ENCODE peak calls at places on chromosomes 13 and 19, in ten cellular contexts. One of them, this sample, is unnamed.

GRCh38 chr19:36120092-36120983 is 5.1 kb downstream of the TBCB start:
- DNase-seq in AG04449: no peak
- DNase-seq in AG09319: no peak
- DNase-seq in SJCRH30: no peak
- DNase-seq in fibroblast of the aortic adventitia: no peak
- DNase-seq in activated CD4-positive, CD25-positive, alpha-beta regulatory T cell: no peak
- DNase-seq in stimulated activated CD4-positive, alpha-beta T cell treated with anti-CD3 and anti-CD28 coated beads, Interleukin-4, amount 100 ng/mL, for 24 hours: no peak
- DNase-seq in IMR-90: no peak
- DNase-seq in CD4-positive, CD25-positive, alpha-beta regulatory T cell: no peak
- DNase-seq in NCI-H2081 treated with DMSO at 0.1 percent for 48 hours: no peak
- DNase-seq in this sample: no peak

GRCh38 chr13:101202590-101202989 is 213.7 kb downstream of the NALCN start:
- DNase-seq in AG04449: no peak
- DNase-seq in AG09319: no peak
- DNase-seq in SJCRH30: no peak
- DNase-seq in fibroblast of the aortic adventitia: no peak
- DNase-seq in activated CD4-positive, CD25-positive, alpha-beta regulatory T cell: no peak
- DNase-seq in stimulated activated CD4-positive, alpha-beta T cell treated with anti-CD3 and anti-CD28 coated beads, Interleukin-4, amount 100 ng/mL, for 24 hours: no peak
- DNase-seq in IMR-90: no peak
- DNase-seq in CD4-positive, CD25-positive, alpha-beta regulatory T cell: no peak
- DNase-seq in NCI-H2081 treated with DMSO at 0.1 percent for 48 hours: no peak
- DNase-seq in this sample: no peak

GRCh38 chr13:87669379-87669978 is 1.7 kb upstream of the SLITRK5 start:
- DNase-seq in AG04449: no peak
- DNase-seq in AG09319: no peak
- DNase-seq in SJCRH30: peak
- DNase-seq in fibroblast of the aortic adventitia: peak
- DNase-seq in activated CD4-positive, CD25-positive, alpha-beta regulatory T cell: no peak
- DNase-seq in stimulated activated CD4-positive, alpha-beta T cell treated with anti-CD3 and anti-CD28 coated beads, Interleukin-4, amount 100 ng/mL, for 24 hours: no peak
- DNase-seq in IMR-90: peak
- DNase-seq in CD4-positive, CD25-positive, alpha-beta regulatory T cell: no peak
- DNase-seq in NCI-H2081 treated with DMSO at 0.1 percent for 48 hours: peak
- DNase-seq in this sample: no peak

GRCh38 chr13:41649659-41650058 is 192.3 kb downstream of the RGCC start:
- DNase-seq in AG04449: no peak
- DNase-seq in AG09319: no peak
- DNase-seq in SJCRH30: peak
- DNase-seq in fibroblast of the aortic adventitia: peak
- DNase-seq in activated CD4-positive, CD25-positive, alpha-beta regulatory T cell: no peak
- DNase-seq in stimulated activated CD4-positive, alpha-beta T cell treated with anti-CD3 and anti-CD28 coated beads, Interleukin-4, amount 100 ng/mL, for 24 hours: no peak
- DNase-seq in IMR-90: peak
- DNase-seq in CD4-positive, CD25-positive, alpha-beta regulatory T cell: no peak
- DNase-seq in NCI-H2081 treated with DMSO at 0.1 percent for 48 hours: no peak
- DNase-seq in this sample: no peak

GRCh38 chr19:24054044-24054935 is 32.7 kb upstream of the ZNF254 start:
- DNase-seq in AG04449: peak
- DNase-seq in AG09319: peak
- DNase-seq in SJCRH30: no peak
- DNase-seq in fibroblast of the aortic adventitia: peak
- DNase-seq in activated CD4-positive, CD25-positive, alpha-beta regulatory T cell: no peak
- DNase-seq in stimulated activated CD4-positive, alpha-beta T cell treated with anti-CD3 and anti-CD28 coated beads, Interleukin-4, amount 100 ng/mL, for 24 hours: peak
- DNase-seq in IMR-90: peak
- DNase-seq in CD4-positive, CD25-positive, alpha-beta regulatory T cell: no peak
- DNase-seq in NCI-H2081 treated with DMSO at 0.1 percent for 48 hours: no peak
- DNase-seq in this sample: no peak

GRCh38 chr13:50677687-50678463 is 165.6 kb downstream of the DLEU7 start:
- DNase-seq in AG04449: no peak
- DNase-seq in AG09319: no peak
- DNase-seq in SJCRH30: no peak
- DNase-seq in fibroblast of the aortic adventitia: peak
- DNase-seq in activated CD4-positive, CD25-positive, alpha-beta regulatory T cell: no peak
- DNase-seq in stimulated activated CD4-positive, alpha-beta T cell treated with anti-CD3 and anti-CD28 coated beads, Interleukin-4, amount 100 ng/mL, for 24 hours: no peak
- DNase-seq in IMR-90: peak
- DNase-seq in CD4-positive, CD25-positive, alpha-beta regulatory T cell: no peak
- DNase-seq in NCI-H2081 treated with DMSO at 0.1 percent for 48 hours: no peak
- DNase-seq in this sample: no peak

GRCh38 chr19:3175761-3176714 is 2.5 kb upstream of the S1PR4 start:
- DNase-seq in AG04449: peak
- DNase-seq in AG09319: peak
- DNase-seq in SJCRH30: no peak
- DNase-seq in fibroblast of the aortic adventitia: peak
- DNase-seq in activated CD4-positive, CD25-positive, alpha-beta regulatory T cell: no peak
- DNase-seq in stimulated activated CD4-positive, alpha-beta T cell treated with anti-CD3 and anti-CD28 coated beads, Interleukin-4, amount 100 ng/mL, for 24 hours: no peak
- DNase-seq in IMR-90: peak
- DNase-seq in CD4-positive, CD25-positive, alpha-beta regulatory T cell: no peak
- DNase-seq in NCI-H2081 treated with DMSO at 0.1 percent for 48 hours: no peak
- DNase-seq in this sample: peak

GRCh38 chr13:42735011-42735410 is 46.4 kb upstream of the FAM216B start:
- DNase-seq in AG04449: no peak
- DNase-seq in AG09319: no peak
- DNase-seq in SJCRH30: no peak
- DNase-seq in fibroblast of the aortic adventitia: no peak
- DNase-seq in activated CD4-positive, CD25-positive, alpha-beta regulatory T cell: no peak
- DNase-seq in stimulated activated CD4-positive, alpha-beta T cell treated with anti-CD3 and anti-CD28 coated beads, Interleukin-4, amount 100 ng/mL, for 24 hours: no peak
- DNase-seq in IMR-90: peak
- DNase-seq in CD4-positive, CD25-positive, alpha-beta regulatory T cell: no peak
- DNase-seq in NCI-H2081 treated with DMSO at 0.1 percent for 48 hours: no peak
- DNase-seq in this sample: no peak

GRCh38 chr19:47369923-47370625 is 21.0 kb downstream of the DHX34 start:
- DNase-seq in AG04449: peak
- DNase-seq in AG09319: no peak
- DNase-seq in SJCRH30: peak
- DNase-seq in fibroblast of the aortic adventitia: peak
- DNase-seq in activated CD4-positive, CD25-positive, alpha-beta regulatory T cell: no peak
- DNase-seq in stimulated activated CD4-positive, alpha-beta T cell treated with anti-CD3 and anti-CD28 coated beads, Interleukin-4, amount 100 ng/mL, for 24 hours: no peak
- DNase-seq in IMR-90: peak
- DNase-seq in CD4-positive, CD25-positive, alpha-beta regulatory T cell: no peak
- DNase-seq in NCI-H2081 treated with DMSO at 0.1 percent for 48 hours: no peak
- DNase-seq in this sample: no peak

GRCh38 chr19:41699231-41699967 is 9.0 kb upstream of the CEACAM5 start:
- DNase-seq in AG04449: no peak
- DNase-seq in AG09319: no peak
- DNase-seq in SJCRH30: no peak
- DNase-seq in fibroblast of the aortic adventitia: no peak
- DNase-seq in activated CD4-positive, CD25-positive, alpha-beta regulatory T cell: no peak
- DNase-seq in stimulated activated CD4-positive, alpha-beta T cell treated with anti-CD3 and anti-CD28 coated beads, Interleukin-4, amount 100 ng/mL, for 24 hours: no peak
- DNase-seq in IMR-90: no peak
- DNase-seq in CD4-positive, CD25-positive, alpha-beta regulatory T cell: no peak
- DNase-seq in NCI-H2081 treated with DMSO at 0.1 percent for 48 hours: no peak
- DNase-seq in this sample: no peak

GRCh38 chr19:16115309-16116039 is 3.8 kb downstream of the RAB8A start:
- DNase-seq in AG04449: no peak
- DNase-seq in AG09319: no peak
- DNase-seq in SJCRH30: no peak
- DNase-seq in fibroblast of the aortic adventitia: no peak
- DNase-seq in activated CD4-positive, CD25-positive, alpha-beta regulatory T cell: no peak
- DNase-seq in stimulated activated CD4-positive, alpha-beta T cell treated with anti-CD3 and anti-CD28 coated beads, Interleukin-4, amount 100 ng/mL, for 24 hours: no peak
- DNase-seq in IMR-90: no peak
- DNase-seq in CD4-positive, CD25-positive, alpha-beta regulatory T cell: no peak
- DNase-seq in NCI-H2081 treated with DMSO at 0.1 percent for 48 hours: no peak
- DNase-seq in this sample: no peak

GRCh38 chr19:35146746-35147466 is 3.9 kb downstream of the FXYD7 start:
- DNase-seq in AG04449: no peak
- DNase-seq in AG09319: no peak
- DNase-seq in SJCRH30: no peak
- DNase-seq in fibroblast of the aortic adventitia: no peak
- DNase-seq in activated CD4-positive, CD25-positive, alpha-beta regulatory T cell: no peak
- DNase-seq in stimulated activated CD4-positive, alpha-beta T cell treated with anti-CD3 and anti-CD28 coated beads, Interleukin-4, amount 100 ng/mL, for 24 hours: no peak
- DNase-seq in IMR-90: no peak
- DNase-seq in CD4-positive, CD25-positive, alpha-beta regulatory T cell: no peak
- DNase-seq in NCI-H2081 treated with DMSO at 0.1 percent for 48 hours: no peak
- DNase-seq in this sample: no peak

GRCh38 chr19:8155318-8155717 is 5.9 kb upstream of the FBN3 start:
- DNase-seq in AG04449: no peak
- DNase-seq in AG09319: no peak
- DNase-seq in SJCRH30: no peak
- DNase-seq in fibroblast of the aortic adventitia: no peak
- DNase-seq in activated CD4-positive, CD25-positive, alpha-beta regulatory T cell: no peak
- DNase-seq in stimulated activated CD4-positive, alpha-beta T cell treated with anti-CD3 and anti-CD28 coated beads, Interleukin-4, amount 100 ng/mL, for 24 hours: no peak
- DNase-seq in IMR-90: no peak
- DNase-seq in CD4-positive, CD25-positive, alpha-beta regulatory T cell: no peak
- DNase-seq in NCI-H2081 treated with DMSO at 0.1 percent for 48 hours: no peak
- DNase-seq in this sample: no peak

GRCh38 chr13:82356667-82357066 is 1525.6 kb downstream of the SLITRK1 start:
- DNase-seq in AG04449: no peak
- DNase-seq in AG09319: no peak
- DNase-seq in SJCRH30: no peak
- DNase-seq in fibroblast of the aortic adventitia: peak
- DNase-seq in activated CD4-positive, CD25-positive, alpha-beta regulatory T cell: no peak
- DNase-seq in stimulated activated CD4-positive, alpha-beta T cell treated with anti-CD3 and anti-CD28 coated beads, Interleukin-4, amount 100 ng/mL, for 24 hours: no peak
- DNase-seq in IMR-90: no peak
- DNase-seq in CD4-positive, CD25-positive, alpha-beta regulatory T cell: no peak
- DNase-seq in NCI-H2081 treated with DMSO at 0.1 percent for 48 hours: no peak
- DNase-seq in this sample: no peak

GRCh38 chr13:21759911-21760310 is 89.0 kb downstream of the FGF9 start:
- DNase-seq in AG04449: no peak
- DNase-seq in AG09319: no peak
- DNase-seq in SJCRH30: no peak
- DNase-seq in fibroblast of the aortic adventitia: no peak
- DNase-seq in activated CD4-positive, CD25-positive, alpha-beta regulatory T cell: no peak
- DNase-seq in stimulated activated CD4-positive, alpha-beta T cell treated with anti-CD3 and anti-CD28 coated beads, Interleukin-4, amount 100 ng/mL, for 24 hours: no peak
- DNase-seq in IMR-90: no peak
- DNase-seq in CD4-positive, CD25-positive, alpha-beta regulatory T cell: no peak
- DNase-seq in NCI-H2081 treated with DMSO at 0.1 percent for 48 hours: no peak
- DNase-seq in this sample: no peak

GRCh38 chr13:91145806-91146205 is 201.7 kb upstream of the MIR17HG start:
- DNase-seq in AG04449: no peak
- DNase-seq in AG09319: no peak
- DNase-seq in SJCRH30: peak
- DNase-seq in fibroblast of the aortic adventitia: no peak
- DNase-seq in activated CD4-positive, CD25-positive, alpha-beta regulatory T cell: no peak
- DNase-seq in stimulated activated CD4-positive, alpha-beta T cell treated with anti-CD3 and anti-CD28 coated beads, Interleukin-4, amount 100 ng/mL, for 24 hours: no peak
- DNase-seq in IMR-90: no peak
- DNase-seq in CD4-positive, CD25-positive, alpha-beta regulatory T cell: no peak
- DNase-seq in NCI-H2081 treated with DMSO at 0.1 percent for 48 hours: no peak
- DNase-seq in this sample: no peak

GRCh38 chr19:14479985-14480694 is 5.0 kb upstream of the PTGER1 start:
- DNase-seq in AG04449: no peak
- DNase-seq in AG09319: no peak
- DNase-seq in SJCRH30: peak
- DNase-seq in fibroblast of the aortic adventitia: no peak
- DNase-seq in activated CD4-positive, CD25-positive, alpha-beta regulatory T cell: peak
- DNase-seq in stimulated activated CD4-positive, alpha-beta T cell treated with anti-CD3 and anti-CD28 coated beads, Interleukin-4, amount 100 ng/mL, for 24 hours: peak
- DNase-seq in IMR-90: peak
- DNase-seq in CD4-positive, CD25-positive, alpha-beta regulatory T cell: peak
- DNase-seq in NCI-H2081 treated with DMSO at 0.1 percent for 48 hours: no peak
- DNase-seq in this sample: peak

GRCh38 chr19:13978721-13979191 is 26.4 kb downstream of the DCAF15 start:
- DNase-seq in AG04449: no peak
- DNase-seq in AG09319: no peak
- DNase-seq in SJCRH30: no peak
- DNase-seq in fibroblast of the aortic adventitia: no peak
- DNase-seq in activated CD4-positive, CD25-positive, alpha-beta regulatory T cell: no peak
- DNase-seq in stimulated activated CD4-positive, alpha-beta T cell treated with anti-CD3 and anti-CD28 coated beads, Interleukin-4, amount 100 ng/mL, for 24 hours: no peak
- DNase-seq in IMR-90: no peak
- DNase-seq in CD4-positive, CD25-positive, alpha-beta regulatory T cell: no peak
- DNase-seq in NCI-H2081 treated with DMSO at 0.1 percent for 48 hours: no peak
- DNase-seq in this sample: no peak

GRCh38 chr13:98773921-98774320 is 21.4 kb upstream of the SLC15A1 start:
- DNase-seq in AG04449: no peak
- DNase-seq in AG09319: no peak
- DNase-seq in SJCRH30: no peak
- DNase-seq in fibroblast of the aortic adventitia: no peak
- DNase-seq in activated CD4-positive, CD25-positive, alpha-beta regulatory T cell: no peak
- DNase-seq in stimulated activated CD4-positive, alpha-beta T cell treated with anti-CD3 and anti-CD28 coated beads, Interleukin-4, amount 100 ng/mL, for 24 hours: no peak
- DNase-seq in IMR-90: no peak
- DNase-seq in CD4-positive, CD25-positive, alpha-beta regulatory T cell: no peak
- DNase-seq in NCI-H2081 treated with DMSO at 0.1 percent for 48 hours: no peak
- DNase-seq in this sample: no peak

GRCh38 chr13:47258384-47258783 is 361.5 kb upstream of the HTR2A start:
- DNase-seq in AG04449: no peak
- DNase-seq in AG09319: no peak
- DNase-seq in SJCRH30: no peak
- DNase-seq in fibroblast of the aortic adventitia: no peak
- DNase-seq in activated CD4-positive, CD25-positive, alpha-beta regulatory T cell: no peak
- DNase-seq in stimulated activated CD4-positive, alpha-beta T cell treated with anti-CD3 and anti-CD28 coated beads, Interleukin-4, amount 100 ng/mL, for 24 hours: no peak
- DNase-seq in IMR-90: no peak
- DNase-seq in CD4-positive, CD25-positive, alpha-beta regulatory T cell: no peak
- DNase-seq in NCI-H2081 treated with DMSO at 0.1 percent for 48 hours: no peak
- DNase-seq in this sample: no peak

GRCh38 chr13:32587014-32587773 is 942 bp downstream of the PDS5B start:
- DNase-seq in AG04449: no peak
- DNase-seq in AG09319: peak
- DNase-seq in SJCRH30: peak
- DNase-seq in fibroblast of the aortic adventitia: peak
- DNase-seq in activated CD4-positive, CD25-positive, alpha-beta regulatory T cell: peak
- DNase-seq in stimulated activated CD4-positive, alpha-beta T cell treated with anti-CD3 and anti-CD28 coated beads, Interleukin-4, amount 100 ng/mL, for 24 hours: peak
- DNase-seq in IMR-90: peak
- DNase-seq in CD4-positive, CD25-positive, alpha-beta regulatory T cell: peak
- DNase-seq in NCI-H2081 treated with DMSO at 0.1 percent for 48 hours: no peak
- DNase-seq in this sample: peak

GRCh38 chr19:14632286-14632685 is 42.4 kb downstream of the ADGRE3 start:
- DNase-seq in AG04449: no peak
- DNase-seq in AG09319: no peak
- DNase-seq in SJCRH30: peak
- DNase-seq in fibroblast of the aortic adventitia: peak
- DNase-seq in activated CD4-positive, CD25-positive, alpha-beta regulatory T cell: no peak
- DNase-seq in stimulated activated CD4-positive, alpha-beta T cell treated with anti-CD3 and anti-CD28 coated beads, Interleukin-4, amount 100 ng/mL, for 24 hours: no peak
- DNase-seq in IMR-90: peak
- DNase-seq in CD4-positive, CD25-positive, alpha-beta regulatory T cell: no peak
- DNase-seq in NCI-H2081 treated with DMSO at 0.1 percent for 48 hours: no peak
- DNase-seq in this sample: no peak

GRCh38 chr19:29681422-29682235 is 16.4 kb downstream of the PLEKHF1 start:
- DNase-seq in AG04449: no peak
- DNase-seq in AG09319: no peak
- DNase-seq in SJCRH30: no peak
- DNase-seq in fibroblast of the aortic adventitia: peak
- DNase-seq in activated CD4-positive, CD25-positive, alpha-beta regulatory T cell: no peak
- DNase-seq in stimulated activated CD4-positive, alpha-beta T cell treated with anti-CD3 and anti-CD28 coated beads, Interleukin-4, amount 100 ng/mL, for 24 hours: no peak
- DNase-seq in IMR-90: no peak
- DNase-seq in CD4-positive, CD25-positive, alpha-beta regulatory T cell: no peak
- DNase-seq in NCI-H2081 treated with DMSO at 0.1 percent for 48 hours: no peak
- DNase-seq in this sample: no peak

GRCh38 chr19:1416014-1416841 is 8.8 kb downstream of the DAZAP1 start:
- DNase-seq in AG04449: no peak
- DNase-seq in AG09319: no peak
- DNase-seq in SJCRH30: no peak
- DNase-seq in fibroblast of the aortic adventitia: no peak
- DNase-seq in activated CD4-positive, CD25-positive, alpha-beta regulatory T cell: no peak
- DNase-seq in stimulated activated CD4-positive, alpha-beta T cell treated with anti-CD3 and anti-CD28 coated beads, Interleukin-4, amount 100 ng/mL, for 24 hours: no peak
- DNase-seq in IMR-90: peak
- DNase-seq in CD4-positive, CD25-positive, alpha-beta regulatory T cell: no peak
- DNase-seq in NCI-H2081 treated with DMSO at 0.1 percent for 48 hours: no peak
- DNase-seq in this sample: no peak

GRCh38 chr13:52348983-52349780 is 56.8 kb downstream of the THSD1 start:
- DNase-seq in AG04449: no peak
- DNase-seq in AG09319: no peak
- DNase-seq in SJCRH30: no peak
- DNase-seq in fibroblast of the aortic adventitia: peak
- DNase-seq in activated CD4-positive, CD25-positive, alpha-beta regulatory T cell: no peak
- DNase-seq in stimulated activated CD4-positive, alpha-beta T cell treated with anti-CD3 and anti-CD28 coated beads, Interleukin-4, amount 100 ng/mL, for 24 hours: peak
- DNase-seq in IMR-90: peak
- DNase-seq in CD4-positive, CD25-positive, alpha-beta regulatory T cell: no peak
- DNase-seq in NCI-H2081 treated with DMSO at 0.1 percent for 48 hours: no peak
- DNase-seq in this sample: no peak

GRCh38 chr13:95716231-95716630 is 39.3 kb downstream of the DNAJC3 start:
- DNase-seq in AG04449: no peak
- DNase-seq in AG09319: no peak
- DNase-seq in SJCRH30: no peak
- DNase-seq in fibroblast of the aortic adventitia: no peak
- DNase-seq in activated CD4-positive, CD25-positive, alpha-beta regulatory T cell: no peak
- DNase-seq in stimulated activated CD4-positive, alpha-beta T cell treated with anti-CD3 and anti-CD28 coated beads, Interleukin-4, amount 100 ng/mL, for 24 hours: no peak
- DNase-seq in IMR-90: no peak
- DNase-seq in CD4-positive, CD25-positive, alpha-beta regulatory T cell: no peak
- DNase-seq in NCI-H2081 treated with DMSO at 0.1 percent for 48 hours: no peak
- DNase-seq in this sample: no peak

GRCh38 chr19:52190679-52191293 is 934 bp downstream of the PPP2R1A start:
- DNase-seq in AG04449: no peak
- DNase-seq in AG09319: no peak
- DNase-seq in SJCRH30: peak
- DNase-seq in fibroblast of the aortic adventitia: peak
- DNase-seq in activated CD4-positive, CD25-positive, alpha-beta regulatory T cell: no peak
- DNase-seq in stimulated activated CD4-positive, alpha-beta T cell treated with anti-CD3 and anti-CD28 coated beads, Interleukin-4, amount 100 ng/mL, for 24 hours: no peak
- DNase-seq in IMR-90: peak
- DNase-seq in CD4-positive, CD25-positive, alpha-beta regulatory T cell: no peak
- DNase-seq in NCI-H2081 treated with DMSO at 0.1 percent for 48 hours: no peak
- DNase-seq in this sample: no peak

GRCh38 chr13:75787249-75787940 is 151.3 kb downstream of the LMO7 start:
- DNase-seq in AG04449: no peak
- DNase-seq in AG09319: no peak
- DNase-seq in SJCRH30: peak
- DNase-seq in fibroblast of the aortic adventitia: peak
- DNase-seq in activated CD4-positive, CD25-positive, alpha-beta regulatory T cell: no peak
- DNase-seq in stimulated activated CD4-positive, alpha-beta T cell treated with anti-CD3 and anti-CD28 coated beads, Interleukin-4, amount 100 ng/mL, for 24 hours: no peak
- DNase-seq in IMR-90: peak
- DNase-seq in CD4-positive, CD25-positive, alpha-beta regulatory T cell: no peak
- DNase-seq in NCI-H2081 treated with DMSO at 0.1 percent for 48 hours: no peak
- DNase-seq in this sample: no peak

This sample was measured in CD4-positive, alpha-beta memory T cell.